ENCODE peak calls at places on chromosomes 12 and 14, in six cellular contexts. N is mucosa of descending colon, I is ovary, W is colonic mucosa, O is prostate gland, R is uterus. S is an unnamed sample. For H3K4me1, the result is how much of the 10 kb centered on the place peaks cover.

GRCh38 chr14:60807971-60808370 is 73.4 kb downstream of the MNAT1 start:
- DNase-seq in N (no peak), I (no peak), W (no peak), O (no peak), R (no peak), S (no peak)

GRCh38 chr14:43647302-43647701 is 859.8 kb downstream of the FSCB start:
- DNase-seq in N (no peak), I (no peak), W (no peak), O (no peak), R (no peak), S (no peak)

GRCh38 chr14:73633517-73634332 is 11.1 kb upstream of the DNAL1 start:
- DNase-seq in N (peak), I (peak), W (peak), O (peak), R (peak), S (peak)

GRCh38 chr14:35821546-35822411 is 4.4 kb upstream of the BRMS1L start:
- DNase-seq in N (no peak), I (no peak), W (no peak), O (no peak), R (no peak), S (no peak)

GRCh38 chr12:83388551-83388950 is 701.8 kb downstream of the TMTC2 start:
- DNase-seq in N (no peak), I (no peak), W (no peak), O (no peak), R (no peak), S (no peak)

GRCh38 chr12:8780389-8780788 is 42.0 kb upstream of the A2ML1 start:
- DNase-seq in N (no peak), I (no peak), W (no peak), O (peak), R (no peak), S (no peak)

GRCh38 chr12:108600702-108601007 is 2.8 kb upstream of the TMEM119 start:
- DNase-seq in N (no peak), I (no peak), W (no peak), O (no peak), R (no peak), S (no peak)

GRCh38 chr12:29270446-29270845 is 110.5 kb downstream of the ERGIC2 start:
- DNase-seq in N (no peak), I (no peak), W (no peak), O (no peak), R (no peak), S (no peak)

GRCh38 chr14:100298551-100299237 is 7.5 kb downstream of the SLC25A29 start:
- DNase-seq in N (peak), I (no peak), W (no peak), O (no peak), R (no peak), S (peak)

DNA sequence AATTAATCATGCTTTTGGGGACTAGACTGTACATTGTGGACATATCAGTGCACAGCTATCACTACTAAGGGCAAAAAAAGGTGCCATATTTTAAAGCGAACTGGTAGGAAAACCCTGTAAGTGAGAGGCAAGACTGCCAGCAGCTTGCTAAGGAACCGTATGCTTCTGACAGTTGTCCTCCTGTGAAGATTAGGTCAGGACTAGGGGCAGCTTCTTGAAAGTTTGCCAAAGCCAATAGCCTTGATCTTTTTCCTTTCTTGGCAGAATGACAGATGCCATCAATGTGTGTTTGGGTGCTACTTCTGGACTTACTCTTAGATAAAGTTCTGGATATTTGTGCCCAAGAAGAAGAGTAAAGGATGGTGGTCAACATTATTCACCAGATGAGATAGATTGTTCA is 7.4 kb downstream of the DAAM1 start:
- DNase-seq in N (no peak), I (no peak), W (no peak), O (no peak), R (no peak), S (no peak)
- H3K4me1 ChIP-seq in N (under half), I (under half), W (under half), O (under half), R (under half), S (under half)

GRCh38 chr12:125431516-125431915 is 366.3 kb downstream of the AACS start:
- DNase-seq in N (no peak), I (no peak), W (no peak), O (no peak), R (no peak), S (no peak)

GRCh38 chr12:125436686-125437085 is 371.5 kb downstream of the AACS start:
- DNase-seq in N (no peak), I (no peak), W (no peak), O (no peak), R (no peak), S (no peak)

GRCh38 chr12:125435871-125436270 is 370.6 kb downstream of the AACS start:
- DNase-seq in N (no peak), I (no peak), W (no peak), O (no peak), R (no peak), S (no peak)

GRCh38 chr12:125434936-125435443 is 369.8 kb downstream of the AACS start:
- DNase-seq in N (no peak), I (no peak), W (no peak), O (no peak), R (no peak), S (no peak)

DNA sequence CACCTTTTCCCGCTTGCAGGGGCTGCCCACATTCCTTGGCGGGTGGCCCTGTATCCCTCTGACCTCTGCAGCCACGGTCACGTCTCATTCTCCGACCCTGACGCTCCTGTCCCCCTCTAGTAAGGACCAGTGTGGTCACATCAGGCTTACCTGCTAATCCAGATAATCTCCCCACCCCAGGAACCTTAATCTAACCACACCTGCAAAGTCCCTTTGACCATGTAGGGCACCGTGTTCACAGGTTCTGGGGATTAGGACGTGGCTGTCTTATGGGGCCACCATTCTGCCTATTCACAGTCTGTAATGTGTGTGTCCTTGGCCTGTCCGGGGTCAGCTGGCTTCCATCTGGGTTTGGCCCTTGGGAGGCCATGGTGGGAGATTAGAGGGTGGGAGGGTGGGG is 368.9 kb downstream of the AACS start:
- DNase-seq in N (no peak), I (no peak), W (no peak), O (no peak), R (no peak), S (no peak)
- TF ChIP-seq CTCF in N (no peak), I (no peak), W (no peak), O (no peak), R (no peak), S (no peak)

GRCh38 chr12:11731042-11731357 is 81.5 kb downstream of the ETV6 start:
- DNase-seq in N (no peak), I (no peak), W (no peak), O (no peak), R (no peak), S (no peak)

GRCh38 chr12:11728154-11728755 is 78.8 kb downstream of the ETV6 start:
- DNase-seq in N (no peak), I (no peak), W (no peak), O (no peak), R (no peak), S (no peak)

GRCh38 chr12:11729008-11729407 is 79.5 kb downstream of the ETV6 start:
- DNase-seq in N (peak), I (no peak), W (peak), O (peak), R (no peak), S (no peak)

GRCh38 chr12:11730299-11731041 is 81.0 kb downstream of the ETV6 start:
- DNase-seq in N (peak), I (no peak), W (peak), O (peak), R (no peak), S (no peak)

DNA sequence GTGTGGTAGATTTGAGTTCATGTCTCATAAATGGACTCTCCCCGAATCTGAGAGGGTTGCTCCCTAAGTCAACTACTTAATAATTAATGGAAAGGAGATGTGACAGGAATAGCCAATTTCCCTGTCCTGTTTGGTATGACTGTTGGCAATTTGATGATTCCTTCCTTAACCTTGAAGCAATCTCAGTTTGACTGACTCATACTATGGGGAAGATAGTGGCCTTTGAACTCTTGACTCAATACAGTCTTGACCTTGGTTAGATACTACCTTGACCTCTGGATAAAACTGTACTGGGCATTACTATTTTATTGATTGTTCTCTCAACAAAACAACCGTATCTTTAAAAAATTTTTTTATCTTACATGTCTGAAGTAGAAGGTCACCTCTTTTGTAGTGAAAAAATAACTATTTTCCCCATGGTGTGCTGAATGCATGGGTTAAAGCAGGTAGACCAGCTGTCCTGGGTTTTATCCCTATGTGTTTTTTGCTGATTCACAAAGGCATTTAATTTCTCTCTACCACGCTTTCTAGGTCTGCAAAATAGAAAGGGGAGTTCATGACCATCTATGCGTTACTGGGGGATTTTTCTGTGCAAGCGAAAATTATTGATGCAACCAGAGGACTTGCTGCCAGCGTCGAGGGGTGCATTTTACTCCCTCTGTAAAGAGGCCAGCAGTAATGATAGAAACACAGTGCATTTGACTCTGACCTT is 80.1 kb downstream of the ETV6 start:
- DNase-seq in N (no peak), I (no peak), W (no peak), O (no peak), R (no peak), S (no peak)
- H3K4me1 ChIP-seq in N (under half), I (under half), W (under half), O (under half), R (under half), S (under half)

GRCh38 chr12:125331342-125332052 is 266.3 kb downstream of the AACS start:
- DNase-seq in N (no peak), I (no peak), W (no peak), O (no peak), R (no peak), S (no peak)

GRCh38 chr12:125330645-125331341 is 265.6 kb downstream of the AACS start:
- DNase-seq in N (peak), I (peak), W (peak), O (peak), R (no peak), S (peak)

GRCh38 chr12:125336246-125336645 is 271.0 kb downstream of the AACS start:
- DNase-seq in N (no peak), I (no peak), W (no peak), O (no peak), R (no peak), S (no peak)

GRCh38 chr12:125329239-125330238 is 264.3 kb downstream of the AACS start:
- DNase-seq in N (no peak), I (no peak), W (no peak), O (no peak), R (no peak), S (no peak)

GRCh38 chr12:125332900-125333299 is 267.7 kb downstream of the AACS start:
- DNase-seq in N (no peak), I (no peak), W (no peak), O (no peak), R (no peak), S (no peak)
- TF ChIP-seq CTCF in N (no peak), I (no peak), W (no peak), O (no peak), R (no peak), S (no peak)

DNA sequence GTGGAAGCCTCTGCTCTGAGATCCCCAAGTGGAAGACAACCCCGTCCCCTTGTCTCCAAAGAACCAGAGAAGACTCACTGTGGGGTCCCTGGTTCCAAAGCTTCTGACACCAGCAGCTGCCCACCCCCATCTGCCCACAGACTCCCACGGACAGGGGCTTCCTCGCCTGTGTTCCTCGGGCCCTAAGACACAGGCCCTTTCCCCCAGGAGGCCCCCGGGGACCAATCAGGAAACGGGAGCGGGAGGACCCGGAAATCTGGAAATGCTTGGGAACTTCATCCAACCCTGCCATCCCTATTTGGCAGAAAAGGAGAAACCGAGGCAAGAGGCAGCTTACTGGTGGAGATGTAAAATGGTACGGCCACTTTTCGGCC is 113.1 kb downstream of the NCOR2 start:
- DNase-seq in N (peak), I (no peak), W (no peak), O (no peak), R (no peak), S (peak)
- H3K4me1 ChIP-seq in N (under half), I (under half), W (under half), O (under half), R (under half), S (under half)

DNA sequence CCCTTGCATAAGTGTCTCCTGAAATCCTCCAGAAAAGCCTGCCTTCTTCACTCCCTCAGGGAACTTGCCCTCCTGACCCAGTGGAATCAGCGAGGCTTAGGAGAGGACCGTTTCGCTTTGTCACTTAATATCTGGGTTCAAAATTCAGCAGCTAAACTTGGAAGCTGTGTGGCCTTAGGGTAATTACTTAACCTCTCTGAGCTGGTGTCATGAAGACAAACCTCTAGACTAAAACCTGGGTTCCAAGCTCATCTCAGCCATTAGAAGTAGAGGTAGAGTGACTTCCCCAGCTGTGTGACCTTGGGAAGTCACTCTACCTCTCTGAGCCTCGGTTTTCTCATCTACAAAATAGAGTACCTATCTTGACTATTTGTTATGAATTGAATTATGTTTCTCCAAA is 18.3 kb upstream of the RBM19 start:
- DNase-seq in N (no peak), I (no peak), W (no peak), O (no peak), R (no peak), S (no peak)
- TF ChIP-seq CTCF in N (no peak), I (no peak), W (no peak), O (no peak), R (no peak), S (no peak)

GRCh38 chr12:116430911-116431565 is 128.1 kb upstream of the MAP1LC3B2 start:
- DNase-seq in N (no peak), I (no peak), W (no peak), O (no peak), R (no peak), S (no peak)
- H3K4me1 ChIP-seq in N (under half), I (under half), W (under half), O (under half), R (under half), S (under half)

DNA sequence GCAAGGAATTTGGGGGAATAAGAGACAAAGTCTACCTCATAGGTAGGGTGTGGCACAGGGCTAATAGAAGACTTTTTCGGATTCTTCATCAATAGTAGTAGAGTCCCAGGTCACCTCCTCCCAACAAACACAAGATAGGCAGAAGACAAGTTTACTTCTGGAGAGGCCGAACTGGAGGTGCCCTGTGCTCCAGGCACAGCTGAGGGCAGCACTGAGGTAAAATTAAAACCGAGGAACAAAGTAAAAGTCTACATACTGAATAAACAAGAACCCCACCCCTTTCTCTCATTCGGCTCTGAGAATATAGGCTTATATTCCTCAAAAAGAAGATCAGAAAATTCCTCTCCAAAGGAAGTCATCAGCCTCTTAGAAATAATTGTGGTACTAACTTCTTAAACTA is 161.6 kb downstream of the SEC23A start:
- DNase-seq in N (no peak), I (no peak), W (no peak), O (no peak), R (no peak), S (no peak)
- TF ChIP-seq CTCF in N (no peak), I (no peak), W (no peak), O (no peak), R (no peak), S (no peak)